ENCODE peak calls at places on chromosome 14, in seven cellular contexts. Q is breast epithelium, P is neural progenitor cell, S is IMR-90, I is upper lobe of right lung, H is vagina, E is GM13976. K is an unnamed sample.
A peak's percentile ranks its signal among the peaks of the same experiment; 100 is the strongest.

GRCh38 chr14:34372766-34373165 is 89.3 kb downstream of the SPTSSA start:
- DNase-seq in Q (no peak), P (no peak), S (no peak), I (no peak), H (no peak), E (no peak), K (no peak)

GRCh38 chr14:63308723-63309317 is 9.9 kb downstream of the GPHB5 start:
- DNase-seq in Q (no peak), P (peak; percentile 63), S (peak; percentile 29), I (no peak), H (no peak), E (no peak), K (no peak)

GRCh38 chr14:63501429-63501828 is 41.7 kb downstream of the PPP2R5E start:
- DNase-seq in Q (no peak), P (no peak), S (no peak), I (no peak), H (no peak), E (no peak), K (no peak)

GRCh38 chr14:104510794-104511611 is 68.6 kb upstream of the C14orf180 start:
- DNase-seq in Q (peak; percentile 63), P (no peak), S (no peak), I (peak; percentile 62), H (peak; percentile 96), E (no peak), K (no peak)

GRCh38 chr14:77660754-77661153 is 44.3 kb upstream of the SPTLC2 start:
- DNase-seq in Q (no peak), P (peak; percentile 20), S (no peak), I (no peak), H (no peak), E (no peak), K (no peak)

GRCh38 chr14:33120966-33121365 is 182.3 kb downstream of the NPAS3 start:
- DNase-seq in Q (no peak), P (no peak), S (no peak), I (no peak), H (no peak), E (no peak), K (no peak)

GRCh38 chr14:20302042-20302761 is 3.5 kb downstream of the TTC5 start:
- DNase-seq in Q (no peak), P (no peak), S (peak; percentile 61), I (no peak), H (no peak), E (no peak), K (no peak)

GRCh38 chr14:23951590-23952143 is 1.9 kb upstream of the DHRS4 start:
- DNase-seq in Q (no peak), P (peak; percentile 38), S (no peak), I (no peak), H (no peak), E (no peak), K (no peak)

GRCh38 chr14:89108608-89109007 is 284.2 kb downstream of the TTC8 start:
- DNase-seq in Q (no peak), P (no peak), S (no peak), I (no peak), H (no peak), E (no peak), K (no peak)

GRCh38 chr14:103904493-103905107 is 23.7 kb upstream of the TDRD9 start:
- DNase-seq in Q (no peak), P (no peak), S (peak; percentile 15), I (no peak), H (no peak), E (no peak), K (no peak)

GRCh38 chr14:29925106-29925722 is 2.4 kb downstream of the PRKD1 start:
- DNase-seq in Q (no peak), P (peak; percentile 26), S (peak; percentile 80), I (no peak), H (no peak), E (no peak), K (no peak)

GRCh38 chr14:94485944-94486841 is 10.2 kb upstream of the SERPINA9 start:
- DNase-seq in Q (peak; percentile 59), P (peak; percentile 88), S (peak; percentile 46), I (peak; percentile 74), H (no peak), E (peak; percentile 84), K (peak; percentile 50)

GRCh38 chr14:87508333-87508732 is 484.6 kb downstream of the GALC start:
- DNase-seq in Q (no peak), P (no peak), S (no peak), I (no peak), H (no peak), E (no peak), K (no peak)

GRCh38 chr14:68011629-68012028 is 192.1 kb downstream of the RAD51B start:
- DNase-seq in Q (no peak), P (no peak), S (peak; percentile 87), I (no peak), H (no peak), E (no peak), K (no peak)

GRCh38 chr14:99737451-99737951 is 53.4 kb downstream of the CYP46A1 start:
- DNase-seq in Q (no peak), P (no peak), S (no peak), I (peak; percentile 85), H (no peak), E (no peak), K (no peak)

GRCh38 chr14:103846569-103847438 is 571 bp downstream of the PPP1R13B start:
- DNase-seq in Q (no peak), P (peak; percentile 63), S (no peak), I (peak; percentile 86), H (no peak), E (peak; percentile 66), K (no peak)

GRCh38 chr14:104509673-104510072 is 69.9 kb upstream of the C14orf180 start:
- DNase-seq in Q (no peak), P (no peak), S (no peak), I (no peak), H (no peak), E (no peak), K (no peak)

GRCh38 chr14:25090716-25091454 is 40.9 kb upstream of the STXBP6 start:
- DNase-seq in Q (peak; percentile 22), P (no peak), S (peak; percentile 66), I (no peak), H (no peak), E (no peak), K (no peak)

GRCh38 chr14:93880025-93880820 is 46.9 kb upstream of the FAM181A start:
- DNase-seq in Q (no peak), P (no peak), S (no peak), I (peak; percentile 76), H (no peak), E (no peak), K (no peak)

GRCh38 chr14:99568567-99569560 is 35.1 kb downstream of the CCDC85C start:
- DNase-seq in Q (no peak), P (no peak), S (peak; percentile 63), I (no peak), H (no peak), E (no peak), K (no peak)

GRCh38 chr14:66092748-66093147 is 393.4 kb upstream of the CCDC196 start:
- DNase-seq in Q (no peak), P (no peak), S (no peak), I (no peak), H (no peak), E (no peak), K (no peak)

GRCh38 chr14:69287096-69287991 is 27.4 kb downstream of the GALNT16 start:
- DNase-seq in Q (no peak), P (peak; percentile 29), S (no peak), I (no peak), H (no peak), E (no peak), K (no peak)
- TF ChIP-seq CTCF in Q (no peak), P (no peak), S (peak; percentile 3), I (no peak), H (no peak), E (no peak), K (no peak)

DNA sequence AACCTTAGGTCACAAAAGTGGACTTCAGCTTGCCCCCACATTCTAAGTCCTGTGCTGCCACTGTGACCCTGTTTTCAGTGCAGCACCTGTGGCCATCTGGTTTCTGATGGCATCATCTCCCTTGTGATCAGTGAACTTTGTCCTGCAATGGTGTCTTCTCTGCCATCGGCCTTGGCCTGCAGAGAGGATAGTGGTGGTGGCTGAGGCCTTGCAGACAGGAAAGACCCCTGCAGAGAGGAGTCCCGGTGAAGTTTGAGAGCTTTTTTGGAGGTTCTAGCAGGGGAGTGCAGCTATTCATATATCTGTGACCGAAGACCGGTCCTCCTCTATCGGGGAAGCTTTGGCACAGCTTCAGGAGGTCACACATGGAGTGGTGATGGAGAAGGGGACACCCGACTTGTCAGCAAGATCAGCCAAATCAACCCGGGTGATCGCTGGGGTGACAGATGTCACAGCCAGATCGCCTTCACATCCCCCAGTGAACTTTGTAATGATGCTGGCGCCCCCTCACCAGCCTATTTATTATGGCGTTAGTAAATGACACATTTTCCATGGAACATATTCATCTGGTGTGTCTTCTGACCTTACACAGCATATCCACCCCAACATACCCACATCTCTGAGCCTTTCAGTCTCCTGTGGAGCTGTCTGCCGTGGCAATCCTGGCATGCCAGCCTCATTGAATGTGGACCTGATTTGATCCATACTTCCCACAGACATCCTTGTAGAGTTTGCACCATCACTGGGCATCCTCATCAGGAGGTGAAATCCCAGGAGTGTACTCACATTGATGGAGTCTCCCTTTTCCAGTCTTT is 136.1 kb downstream of the PAPOLA start:
- DNase-seq in Q (peak; percentile 7), P (no peak), S (no peak), I (peak; percentile 37), H (peak; percentile 74), E (peak; percentile 6), K (no peak)
- TF ChIP-seq CTCF in Q (no peak), P (no peak), S (no peak), I (no peak), H (no peak), E (no peak), K (no peak)

GRCh38 chr14:71165121-71165574 is 257.9 kb downstream of the PCNX1 start:
- DNase-seq in Q (no peak), P (no peak), S (peak; percentile 6), I (no peak), H (no peak), E (no peak), K (no peak)

GRCh38 chr14:71168564-71168963 is 261.3 kb downstream of the PCNX1 start:
- DNase-seq in Q (no peak), P (no peak), S (no peak), I (no peak), H (no peak), E (no peak), K (no peak)

GRCh38 chr14:71163842-71164500 is 256.7 kb downstream of the PCNX1 start:
- DNase-seq in Q (no peak), P (no peak), S (no peak), I (no peak), H (no peak), E (no peak), K (no peak)

GRCh38 chr14:71165650-71166049 is 258.4 kb downstream of the PCNX1 start:
- DNase-seq in Q (no peak), P (no peak), S (no peak), I (no peak), H (no peak), E (no peak), K (no peak)

DNA sequence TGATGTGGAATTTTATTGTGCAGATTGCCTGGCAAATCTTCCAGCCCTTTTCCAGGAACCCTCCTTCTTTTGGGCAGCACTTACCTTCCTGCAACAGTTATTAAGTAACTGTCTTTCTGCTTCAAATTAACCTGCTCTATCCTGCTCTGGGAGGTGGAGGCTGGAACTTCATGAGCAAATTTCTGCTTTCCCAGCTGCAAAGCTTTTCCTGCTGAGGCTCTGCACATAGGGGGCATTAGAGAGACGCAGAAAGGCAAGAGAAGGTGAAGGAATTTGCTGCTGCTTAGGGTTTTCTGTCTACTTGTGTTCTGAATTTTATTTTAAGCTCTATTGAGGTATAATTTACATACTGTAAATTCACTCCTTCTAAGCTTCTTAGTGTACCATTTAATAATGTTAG is 259.2 kb downstream of the PCNX1 start:
- DNase-seq in Q (peak; percentile 26), P (peak; percentile 57), S (peak; percentile 85), I (no peak), H (no peak), E (peak; percentile 55), K (no peak)
- TF ChIP-seq CTCF in Q (no peak), P (peak; percentile 58), S (peak; percentile 93), I (peak; percentile 56), H (no peak), E (peak; percentile 29), K (no peak)

GRCh38 chr14:64825498-64825897 is 54.2 kb downstream of the SPTB start:
- DNase-seq in Q (no peak), P (no peak), S (no peak), I (no peak), H (no peak), E (no peak), K (no peak)
- TF ChIP-seq CTCF in Q (no peak), P (no peak), S (no peak), I (no peak), H (no peak), E (no peak), K (no peak)

K was measured in activated B cell treated with CpG ODN at 0.5 μM for 24 hours.